ENCODE peak calls at places on chromosomes 5 and 9, in six cellular contexts. K is HCT116, D is HepG2, E is K562, I is SK-N-SH, C is H1. H is an unnamed sample.

GRCh38 chr5:89047591-89047990 is 164.6 kb upstream of the MEF2C start:
- DNase-seq in K (no peak), D (no peak), E (no peak), I (no peak), C (no peak), H (no peak)

GRCh38 chr9:115653231-115653630 is 500.4 kb upstream of the PAPPA start:
- DNase-seq in K (no peak), D (no peak), E (no peak), I (no peak), C (no peak), H (no peak)

GRCh38 chr5:58844395-58844794 is 261.5 kb downstream of the RAB3C start:
- DNase-seq in K (no peak), D (no peak), E (no peak), I (no peak), C (no peak), H (no peak)

GRCh38 chr5:52999357-52999949 is 10.3 kb downstream of the ITGA2 start:
- DNase-seq in K (no peak), D (no peak), E (no peak), I (no peak), C (no peak), H (no peak)

GRCh38 chr5:56698463-56699381 is 116.6 kb upstream of the MAP3K1 start:
- DNase-seq in K (no peak), D (no peak), E (no peak), I (peak; percentile 30), C (no peak), H (no peak)

GRCh38 chr9:19493174-19493811 is 84.5 kb downstream of the ACER2 start:
- DNase-seq in K (peak; percentile 33), D (peak; percentile 15), E (peak; percentile 38), I (peak; percentile 73), C (peak; percentile 31), H (peak; percentile 59)

GRCh38 chr5:58042933-58043606 is 416.8 kb downstream of the PLK2 start:
- DNase-seq in K (no peak), D (no peak), E (peak; percentile 60), I (no peak), C (no peak), H (no peak)

GRCh38 chr9:38318755-38319495 is 73.6 kb upstream of the ALDH1B1 start:
- DNase-seq in K (no peak), D (no peak), E (no peak), I (peak; percentile 53), C (no peak), H (peak; percentile 13)

GRCh38 chr9:134594376-134594941 is 47.1 kb upstream of the COL5A1 start:
- DNase-seq in K (no peak), D (no peak), E (no peak), I (no peak), C (no peak), H (no peak)

GRCh38 chr5:102858221-102858620 is 103.1 kb downstream of the PAM start:
- DNase-seq in K (no peak), D (no peak), E (no peak), I (no peak), C (no peak), H (no peak)

GRCh38 chr9:38068616-38068865 is 486 bp downstream of the SHB start:
- DNase-seq in K (no peak), D (no peak), E (peak; percentile 71), I (peak; percentile 76), C (no peak), H (no peak)

GRCh38 chr5:64680289-64680688 is 10.0 kb upstream of the SHISAL2B start:
- DNase-seq in K (no peak), D (peak; percentile 6), E (no peak), I (no peak), C (no peak), H (peak; percentile 23)

GRCh38 chr9:89505795-89506385 is 8.0 kb upstream of the SEMA4D start:
- DNase-seq in K (no peak), D (no peak), E (no peak), I (no peak), C (no peak), H (no peak)

GRCh38 chr5:142664067-142664466 is 21.8 kb downstream of the FGF1 start:
- DNase-seq in K (no peak), D (no peak), E (no peak), I (no peak), C (no peak), H (no peak)

GRCh38 chr9:35723908-35724307 is 8.1 kb downstream of the TLN1 start:
- DNase-seq in K (no peak), D (no peak), E (no peak), I (no peak), C (no peak), H (no peak)

GRCh38 chr9:76018244-76018643 is 127.8 kb downstream of the PCSK5 start:
- DNase-seq in K (no peak), D (no peak), E (no peak), I (no peak), C (no peak), H (no peak)

GRCh38 chr5:106488407-106488806 is 1182.3 kb downstream of the EFNA5 start:
- DNase-seq in K (no peak), D (no peak), E (no peak), I (no peak), C (no peak), H (no peak)

GRCh38 chr9:68685770-68686169 is 19.3 kb upstream of the PIP5K1B start:
- DNase-seq in K (peak; percentile 37), D (peak; percentile 53), E (peak; percentile 68), I (peak; percentile 28), C (no peak), H (peak; percentile 7)

GRCh38 chr9:98314381-98315066 is 59.1 kb upstream of the TBC1D2 start:
- DNase-seq in K (no peak), D (no peak), E (no peak), I (no peak), C (no peak), H (no peak)

GRCh38 chr5:72146056-72146455 is 38.8 kb downstream of the MAP1B start:
- DNase-seq in K (no peak), D (no peak), E (no peak), I (no peak), C (no peak), H (no peak)

GRCh38 chr5:45089870-45090269 is 281.1 kb downstream of the MRPS30 start:
- DNase-seq in K (no peak), D (no peak), E (no peak), I (no peak), C (no peak), H (no peak)

GRCh38 chr9:131879531-131880290 is 139.8 kb upstream of the RAPGEF1 start:
- DNase-seq in K (no peak), D (no peak), E (no peak), I (no peak), C (no peak), H (no peak)

GRCh38 chr5:456351-457194 is 13.6 kb downstream of the EXOC3 start:
- DNase-seq in K (no peak), D (no peak), E (no peak), I (no peak), C (no peak), H (no peak)

DNA sequence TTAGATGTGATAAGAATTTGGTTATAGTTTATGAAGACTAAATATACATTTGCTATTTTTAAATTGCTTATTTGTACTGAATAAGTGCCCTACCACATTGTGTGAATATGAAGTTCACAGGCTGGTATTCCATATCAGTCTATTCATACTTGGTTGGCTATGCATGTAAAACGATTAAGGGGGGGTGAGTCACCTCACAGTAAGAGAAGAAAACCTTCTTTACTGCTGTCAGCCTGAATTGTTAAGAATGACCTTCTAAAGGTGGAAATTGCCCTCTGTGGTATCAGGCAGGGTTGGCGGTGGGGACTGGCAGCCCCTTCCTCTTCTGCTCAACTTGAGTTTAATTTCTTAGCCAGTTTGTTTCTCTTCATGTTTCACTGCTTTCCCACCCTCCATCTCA is 127.0 kb upstream of the RPS23 start:
- DNase-seq in K (no peak), D (no peak), E (no peak), I (no peak), C (no peak), H (no peak)
- TF ChIP-seq JUND in K (no peak), D (no peak), E (no peak), I (no peak), C (no peak), H (no peak)

DNA sequence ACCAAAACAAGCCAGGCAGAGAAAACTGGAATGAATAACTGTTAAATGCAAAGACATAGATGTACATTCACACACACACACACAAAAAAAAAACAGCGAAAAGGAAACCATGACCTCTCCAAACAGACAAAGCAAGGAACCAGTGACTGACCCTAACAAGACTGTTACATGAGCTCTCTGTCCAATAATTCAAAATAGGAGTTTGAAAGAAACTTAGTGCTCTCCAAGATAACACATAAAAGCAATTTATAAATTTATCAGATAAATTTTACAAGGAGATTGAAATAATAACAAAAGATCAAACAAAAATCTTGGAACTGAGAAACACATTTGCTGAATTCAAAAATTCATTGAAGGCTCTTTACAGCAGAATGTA is 423.5 kb upstream of the RGMB start:
- DNase-seq in K (no peak), D (no peak), E (no peak), I (no peak), C (no peak), H (no peak)
- TF ChIP-seq JUND in K (no peak), D (no peak), E (no peak), I (no peak), C (no peak), H (no peak)

GRCh38 chr5:173881811-173882575 is 6.2 kb upstream of the CPEB4 start:
- DNase-seq in K (no peak), D (no peak), E (no peak), I (no peak), C (no peak), H (no peak)
- TF ChIP-seq JUND in K (no peak), D (no peak), E (no peak), I (no peak), C (no peak), H (no peak)

GRCh38 chr5:15424769-15425168 is 75.2 kb upstream of the FBXL7 start:
- DNase-seq in K (no peak), D (no peak), E (no peak), I (no peak), C (no peak), H (no peak)

GRCh38 chr5:15420201-15420600 is 79.8 kb upstream of the FBXL7 start:
- DNase-seq in K (no peak), D (no peak), E (no peak), I (no peak), C (no peak), H (no peak)

GRCh38 chr5:15421798-15422456 is 78.1 kb upstream of the FBXL7 start:
- DNase-seq in K (no peak), D (no peak), E (no peak), I (no peak), C (no peak), H (no peak)

GRCh38 chr5:15425802-15426201 is 74.2 kb upstream of the FBXL7 start:
- DNase-seq in K (no peak), D (no peak), E (no peak), I (no peak), C (no peak), H (no peak)
- TF ChIP-seq JUND in K (no peak), D (no peak), E (no peak), I (no peak), C (no peak), H (no peak)